ENCODE peak calls at places on chromosomes 11 and 22, in eight cellular contexts. E is Peyer's patch, C is testis, G is right lobe of liver, L is stomach, H is heart left ventricle, R is sigmoid colon, T is body of pancreas. J is an unnamed sample.

GRCh38 chr11:2301631-2302272 is at the start of the genes C11orf21 and TSPAN32:
- DNase-seq in E (peak), C (peak), G (peak), L (peak), H (peak), R (no peak), T (no peak), J (peak)

GRCh38 chr11:17161515-17161914 is 46.3 kb downstream of the PIK3C2A start:
- DNase-seq in E (no peak), C (no peak), G (no peak), L (no peak), H (no peak), R (no peak), T (no peak), J (no peak)

GRCh38 chr11:127114035-127114434 is 113.5 kb upstream of the KIRREL3 start:
- DNase-seq in E (no peak), C (no peak), G (no peak), L (no peak), H (no peak), R (no peak), T (peak), J (no peak)

GRCh38 chr22:23061471-23062280 is 8.6 kb upstream of the GNAZ start:
- DNase-seq in E (peak), C (peak), G (peak), L (peak), H (peak), R (no peak), T (no peak), J (peak)

GRCh38 chr11:7577883-7578242 is 64.1 kb downstream of the PPFIBP2 start:
- DNase-seq in E (no peak), C (no peak), G (no peak), L (no peak), H (no peak), R (no peak), T (no peak), J (no peak)

GRCh38 chr22:27993774-27994350 is 74.8 kb upstream of the PITPNB start:
- DNase-seq in E (no peak), C (no peak), G (peak), L (no peak), H (peak), R (peak), T (peak), J (no peak)

GRCh38 chr11:116093065-116093464 is 588.9 kb upstream of the CADM1 start:
- DNase-seq in E (no peak), C (no peak), G (no peak), L (no peak), H (no peak), R (no peak), T (no peak), J (no peak)

GRCh38 chr11:123351375-123351774 is 78.7 kb upstream of the GRAMD1B start:
- DNase-seq in E (no peak), C (no peak), G (no peak), L (no peak), H (no peak), R (no peak), T (no peak), J (no peak)

GRCh38 chr22:23408321-23408720 is 171.8 kb downstream of the IGLL1 start:
- DNase-seq in E (no peak), C (no peak), G (no peak), L (no peak), H (no peak), R (no peak), T (no peak), J (no peak)

GRCh38 chr11:6538456-6538855 is 41.4 kb downstream of the DNHD1 start:
- DNase-seq in E (no peak), C (no peak), G (no peak), L (no peak), H (no peak), R (no peak), T (no peak), J (peak)

GRCh38 chr22:43244385-43244784 is 57.5 kb upstream of the TTLL12 start:
- DNase-seq in E (no peak), C (no peak), G (no peak), L (no peak), H (no peak), R (no peak), T (no peak), J (no peak)

GRCh38 chr11:33490842-33491370 is 209.7 kb downstream of the C11orf91 start:
- DNase-seq in E (no peak), C (no peak), G (no peak), L (no peak), H (no peak), R (no peak), T (no peak), J (no peak)

GRCh38 chr22:32804036-32804435 is 2.5 kb downstream of the TIMP3 start:
- DNase-seq in E (no peak), C (peak), G (no peak), L (no peak), H (no peak), R (no peak), T (no peak), J (no peak)

GRCh38 chr22:46374663-46375474 is 39.4 kb downstream of the TRMU start:
- DNase-seq in E (no peak), C (no peak), G (no peak), L (peak), H (no peak), R (no peak), T (peak), J (no peak)

GRCh38 chr22:36323182-36323854 is 64.4 kb downstream of the MYH9 start:
- DNase-seq in E (no peak), C (peak), G (no peak), L (peak), H (peak), R (peak), T (no peak), J (no peak)

GRCh38 chr11:64340671-64341335 is 799 bp downstream of the CCDC88B start:
- DNase-seq in E (peak), C (peak), G (peak), L (peak), H (no peak), R (no peak), T (peak), J (no peak)

GRCh38 chr11:26607725-26608506 is 35.9 kb upstream of the MUC15 start:
- DNase-seq in E (no peak), C (no peak), G (no peak), L (no peak), H (no peak), R (no peak), T (no peak), J (no peak)

GRCh38 chr11:61529537-61530225 is 21.1 kb downstream of the LRRC10B start:
- DNase-seq in E (no peak), C (peak), G (peak), L (no peak), H (no peak), R (no peak), T (peak), J (no peak)

GRCh38 chr22:27387561-27387960 is 414.0 kb downstream of the MN1 start:
- DNase-seq in E (peak), C (no peak), G (peak), L (no peak), H (no peak), R (no peak), T (no peak), J (no peak)

GRCh38 chr11:12007769-12008737 is at the start of gene DKK3:
- DNase-seq in E (no peak), C (peak), G (no peak), L (no peak), H (peak), R (no peak), T (no peak), J (no peak)

GRCh38 chr11:62322524-62322923 is 14.7 kb upstream of the ASRGL1 start:
- DNase-seq in E (no peak), C (no peak), G (no peak), L (no peak), H (no peak), R (no peak), T (no peak), J (no peak)

GRCh38 chr11:120174866-120175265 is 36.0 kb upstream of the OAF start:
- DNase-seq in E (no peak), C (no peak), G (no peak), L (no peak), H (no peak), R (no peak), T (no peak), J (no peak)

GRCh38 chr11:35214792-35215193 is 75.8 kb downstream of the CD44 start:
- DNase-seq in E (no peak), C (no peak), G (no peak), L (no peak), H (no peak), R (no peak), T (no peak), J (no peak)

GRCh38 chr11:78312712-78313111 is 104.9 kb downstream of the GAB2 start:
- DNase-seq in E (no peak), C (no peak), G (no peak), L (no peak), H (no peak), R (no peak), T (no peak), J (no peak)

GRCh38 chr11:97751952-97752351 is 1268.8 kb upstream of the CNTN5 start:
- DNase-seq in E (no peak), C (no peak), G (no peak), L (no peak), H (no peak), R (no peak), T (no peak), J (no peak)

GRCh38 chr11:35619754-35620640 is 1.7 kb downstream of the FJX1 start:
- DNase-seq in E (no peak), C (no peak), G (no peak), L (no peak), H (no peak), R (peak), T (peak), J (no peak)

GRCh38 chr11:111378773-111379499 is at the start of gene POU2AF1:
- DNase-seq in E (peak), C (no peak), G (no peak), L (no peak), H (no peak), R (no peak), T (no peak), J (no peak)

GRCh38 chr11:46755962-46756361 is 36.9 kb downstream of the F2 start:
- DNase-seq in E (no peak), C (no peak), G (no peak), L (no peak), H (no peak), R (no peak), T (no peak), J (no peak)

DNA sequence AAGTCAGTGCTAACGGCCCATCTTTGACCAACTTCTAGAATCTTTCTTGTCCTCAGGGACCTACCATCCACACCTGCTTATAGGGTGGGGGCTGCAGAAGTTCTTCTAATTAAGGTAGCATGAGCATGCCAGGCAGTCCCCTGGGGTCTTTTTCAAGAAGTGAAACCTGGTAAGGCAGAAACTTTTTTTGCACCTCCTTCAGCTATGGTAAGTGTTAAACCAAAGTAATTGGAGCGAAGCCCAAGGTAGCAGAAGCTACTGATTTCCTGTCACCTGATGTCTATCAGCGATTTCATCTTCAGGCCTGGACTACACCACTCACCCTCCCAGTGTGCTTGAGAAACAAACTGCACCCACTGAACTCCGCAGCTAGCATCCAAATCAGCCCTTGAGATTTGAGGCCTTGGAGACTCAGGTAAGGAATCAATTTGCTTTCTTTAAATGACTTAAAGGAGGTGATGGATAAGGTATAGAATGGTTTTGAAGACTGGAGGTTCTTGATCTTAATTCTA is at the start of gene MS4A1:
- DNase-seq in E (peak), C (no peak), G (no peak), L (no peak), H (no peak), R (no peak), T (no peak), J (no peak)
- TF ChIP-seq POLR2A in E (no peak), C (no peak), G (no peak), L (no peak), H (no peak), R (no peak), T (no peak), J (no peak)

GRCh38 chr11:128497057-128497957 is 90.1 kb downstream of the ETS1 start:
- DNase-seq in E (no peak), C (no peak), G (peak), L (no peak), H (no peak), R (peak), T (peak), J (no peak)
- TF ChIP-seq POLR2A in E (no peak), C (no peak), G (no peak), L (no peak), H (no peak), R (no peak), T (no peak), J (no peak)

GRCh38 chr22:39439170-39439569 is 17.6 kb upstream of the MGAT3 start:
- DNase-seq in E (no peak), C (no peak), G (no peak), L (no peak), H (no peak), R (no peak), T (no peak), J (no peak)

GRCh38 chr22:39444937-39445465 is 11.8 kb upstream of the MGAT3 start:
- DNase-seq in E (no peak), C (no peak), G (no peak), L (no peak), H (no peak), R (no peak), T (no peak), J (no peak)

GRCh38 chr22:39444247-39444800 is 12.5 kb upstream of the MGAT3 start:
- DNase-seq in E (no peak), C (no peak), G (no peak), L (no peak), H (no peak), R (no peak), T (no peak), J (no peak)

GRCh38 chr22:39446239-39446721 is 10.5 kb upstream of the MGAT3 start:
- DNase-seq in E (peak), C (no peak), G (no peak), L (peak), H (no peak), R (no peak), T (no peak), J (no peak)

DNA sequence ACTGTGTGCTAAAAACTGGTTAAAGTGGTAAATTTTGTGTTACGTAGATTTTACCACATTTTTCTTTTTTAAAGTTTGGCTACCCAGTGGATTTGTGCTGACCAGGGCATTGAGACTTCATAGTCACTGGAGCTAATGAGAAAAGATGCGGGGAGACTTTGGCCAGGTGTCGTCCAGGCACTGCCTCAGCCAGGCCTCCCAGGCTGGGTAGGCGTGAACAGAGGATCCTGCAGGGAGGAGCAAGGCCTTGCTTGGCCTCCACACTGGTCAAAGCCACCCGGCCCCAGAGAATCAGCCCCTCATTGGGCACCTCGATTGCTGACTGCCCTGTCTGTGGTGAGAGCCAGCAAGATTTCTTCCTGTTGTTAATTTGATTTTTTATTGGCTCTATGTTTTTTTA is 13.4 kb upstream of the MGAT3 start:
- DNase-seq in E (no peak), C (no peak), G (no peak), L (no peak), H (no peak), R (no peak), T (no peak), J (no peak)
- TF ChIP-seq POLR2A in E (no peak), C (no peak), G (no peak), L (no peak), H (no peak), R (no peak), T (no peak), J (no peak)

GRCh38 chr11:57453543-57454177 is 6.7 kb upstream of the RTN4RL2 start:
- DNase-seq in E (no peak), C (no peak), G (peak), L (no peak), H (no peak), R (no peak), T (peak), J (no peak)
- TF ChIP-seq POLR2A in E (no peak), C (no peak), G (peak), L (no peak), H (no peak), R (no peak), T (no peak), J (no peak)

GRCh38 chr22:25841775-25842174 is 99.8 kb downstream of the MYO18B start:
- DNase-seq in E (no peak), C (no peak), G (no peak), L (no peak), H (no peak), R (no peak), T (no peak), J (no peak)
- TF ChIP-seq POLR2A in E (no peak), C (no peak), G (no peak), L (no peak), H (no peak), R (no peak), T (no peak), J (no peak)

GRCh38 chr11:65482306-65482850 is 16.5 kb upstream of the MALAT1 start:
- DNase-seq in E (no peak), C (no peak), G (no peak), L (no peak), H (no peak), R (no peak), T (no peak), J (no peak)

GRCh38 chr11:65478411-65479183 is 20.2 kb upstream of the MALAT1 start:
- DNase-seq in E (no peak), C (peak), G (peak), L (peak), H (peak), R (peak), T (peak), J (no peak)

GRCh38 chr11:65477271-65478029 is 21.4 kb upstream of the MALAT1 start:
- DNase-seq in E (peak), C (peak), G (peak), L (peak), H (peak), R (peak), T (peak), J (peak)

GRCh38 chr11:65476632-65477270 is 22.1 kb upstream of the MALAT1 start:
- DNase-seq in E (no peak), C (no peak), G (peak), L (peak), H (no peak), R (peak), T (peak), J (no peak)

GRCh38 chr11:65479184-65480145 is 19.4 kb upstream of the MALAT1 start:
- DNase-seq in E (no peak), C (peak), G (peak), L (peak), H (no peak), R (peak), T (peak), J (no peak)
- TF ChIP-seq POLR2A in E (no peak), C (no peak), G (peak), L (no peak), H (peak), R (no peak), T (peak), J (no peak)

GRCh38 chr11:19076744-19077589 is 16.4 kb upstream of the MRGPRX2 start:
- DNase-seq in E (peak), C (peak), G (peak), L (peak), H (no peak), R (no peak), T (peak), J (peak)

GRCh38 chr11:19083166-19083565 is 22.6 kb upstream of the MRGPRX2 start:
- DNase-seq in E (no peak), C (no peak), G (no peak), L (no peak), H (no peak), R (no peak), T (no peak), J (no peak)

GRCh38 chr11:19077965-19078364 is 17.4 kb upstream of the MRGPRX2 start:
- DNase-seq in E (no peak), C (no peak), G (no peak), L (no peak), H (no peak), R (no peak), T (no peak), J (no peak)

GRCh38 chr11:19080579-19080993 is 20.1 kb upstream of the MRGPRX2 start:
- DNase-seq in E (no peak), C (peak), G (no peak), L (no peak), H (no peak), R (no peak), T (peak), J (peak)

DNA sequence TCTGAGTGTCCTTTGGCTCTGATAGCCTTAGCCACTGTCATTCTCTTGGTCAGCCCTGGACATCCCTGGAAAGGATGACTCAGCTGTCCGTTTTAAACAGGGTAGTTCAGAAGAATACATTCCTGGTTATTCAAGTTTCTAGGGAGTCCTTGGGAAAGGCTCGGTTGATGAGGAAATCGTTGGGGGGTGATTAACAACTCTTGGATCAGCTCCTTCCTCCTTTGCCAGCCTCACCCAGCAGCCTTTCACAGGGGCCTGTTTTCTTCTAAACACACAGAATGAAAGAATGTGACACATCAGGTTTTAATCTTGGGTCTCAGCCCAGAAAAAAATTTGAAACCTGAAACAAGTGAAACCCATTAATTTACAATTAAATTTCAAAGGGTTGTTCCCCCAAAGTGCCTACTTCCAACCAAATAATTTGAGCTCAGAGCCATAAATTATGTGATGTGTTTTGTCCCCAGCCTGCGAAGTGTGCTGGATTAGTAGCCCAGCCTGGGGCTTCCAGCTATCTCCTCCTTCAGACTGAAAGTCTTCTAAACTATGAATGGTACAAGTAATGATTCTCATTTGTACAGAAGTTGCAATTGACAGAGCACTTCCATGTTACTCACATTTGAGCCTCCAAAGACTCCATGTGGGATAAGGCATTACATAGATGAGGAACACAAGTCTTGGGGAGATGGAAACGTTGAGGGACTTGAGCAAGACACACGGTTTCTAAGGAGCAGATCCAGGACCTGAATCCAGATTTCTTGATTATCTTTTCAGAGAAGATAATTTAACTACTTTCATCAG is 19.3 kb upstream of the MRGPRX2 start:
- DNase-seq in E (no peak), C (no peak), G (no peak), L (no peak), H (no peak), R (no peak), T (peak), J (peak)
- TF ChIP-seq POLR2A in E (no peak), C (no peak), G (no peak), L (no peak), H (no peak), R (no peak), T (no peak), J (no peak)

GRCh38 chr11:110253525-110253924 is 42.9 kb downstream of the RDX start:
- DNase-seq in E (no peak), C (no peak), G (no peak), L (no peak), H (no peak), R (no peak), T (no peak), J (no peak)

GRCh38 chr11:110250168-110250567 is 46.2 kb downstream of the RDX start:
- DNase-seq in E (no peak), C (no peak), G (no peak), L (no peak), H (no peak), R (no peak), T (no peak), J (no peak)

GRCh38 chr11:110249066-110249465 is 47.3 kb downstream of the RDX start:
- DNase-seq in E (no peak), C (no peak), G (no peak), L (no peak), H (no peak), R (no peak), T (no peak), J (no peak)

DNA sequence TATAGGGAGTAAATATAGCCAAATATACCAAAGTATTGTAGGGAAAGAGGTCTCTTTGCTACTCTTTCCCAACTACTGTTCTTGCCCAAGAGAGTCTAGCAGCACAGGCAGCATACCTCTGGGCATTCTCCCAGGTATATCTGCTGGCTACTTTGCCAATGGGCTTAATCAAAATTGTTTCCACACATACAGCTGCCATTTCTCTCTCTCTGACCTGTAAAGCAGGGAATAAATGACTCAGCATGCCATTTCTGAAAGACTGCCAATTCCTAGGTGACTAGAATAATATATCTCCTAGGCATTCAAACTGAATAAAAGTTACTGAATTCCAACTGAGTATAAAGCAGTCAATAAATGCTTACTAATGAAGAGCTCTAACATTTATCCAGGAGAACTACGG is 44.6 kb downstream of the RDX start:
- DNase-seq in E (no peak), C (no peak), G (peak), L (peak), H (no peak), R (no peak), T (peak), J (no peak)
- TF ChIP-seq POLR2A in E (no peak), C (no peak), G (no peak), L (no peak), H (no peak), R (no peak), T (no peak), J (no peak)

J was measured in esophagus muscularis mucosa.